ENCODE peak calls at places on chromosomes 2 and 18, in eight cellular contexts. Y is GM23338, M is Peyer's patch, N is adrenal gland, W is heart left ventricle, U is cardiac muscle cell, G is stomach, H is MM.1S. I is an unnamed sample. For H3K36me3, the result is how much of the 10 kb centered on the place peaks cover.

GRCh38 chr2:209956276-209956675 is 46.2 kb upstream of the RPE start:
- DNase-seq in Y (no peak), G (peak), W (no peak), U (no peak), M (no peak), H (no peak), N (no peak), I (no peak)

GRCh38 chr2:74415762-74416395 is 5.5 kb downstream of the C2orf81 start:
- DNase-seq in G (no peak), U (no peak), N (no peak), H (no peak), Y (peak), M (no peak), W (no peak), I (no peak)

GRCh38 chr2:55111570-55112228 is 61.4 kb upstream of the RTN4 start:
- DNase-seq in W (peak), U (peak), H (no peak), Y (peak), M (no peak), G (peak), N (peak), I (peak)

GRCh38 chr2:113872201-113872600 is 17.7 kb upstream of the ACTR3 start:
- DNase-seq in M (no peak), W (no peak), G (no peak), H (no peak), Y (no peak), U (no peak), N (no peak), I (no peak)

GRCh38 chr18:37085362-37085761 is 256.4 kb downstream of the KIAA1328 start:
- DNase-seq in W (no peak), N (no peak), Y (peak), M (no peak), U (no peak), H (no peak), G (no peak), I (no peak)

GRCh38 chr2:67389286-67389685 is 7.8 kb upstream of the ETAA1 start:
- DNase-seq in M (no peak), U (no peak), Y (peak), H (no peak), N (no peak), W (no peak), G (no peak), I (no peak)

GRCh38 chr2:157283468-157283867 is 26.0 kb downstream of the GALNT5 start:
- DNase-seq in U (no peak), G (peak), W (no peak), H (no peak), M (no peak), N (no peak), Y (no peak), I (no peak)

GRCh38 chr2:45260946-45261345 is 251.7 kb upstream of the SIX2 start:
- DNase-seq in G (no peak), M (no peak), Y (no peak), W (no peak), H (no peak), N (no peak), U (no peak), I (no peak)

GRCh38 chr2:12827721-12828120 is 111.0 kb downstream of the TRIB2 start:
- DNase-seq in N (no peak), M (no peak), U (no peak), Y (no peak), W (no peak), H (no peak), G (no peak), I (no peak)

GRCh38 chr2:232342635-232343565 is 35.7 kb upstream of the ALPP start:
- DNase-seq in U (no peak), G (no peak), N (no peak), M (no peak), H (no peak), Y (no peak), W (peak), I (peak)

GRCh38 chr2:43539991-43540860 is 55.6 kb downstream of the THADA start:
- DNase-seq in W (peak), H (no peak), N (peak), G (peak), M (no peak), U (no peak), Y (no peak), I (peak)

GRCh38 chr2:237699870-237700582 is 72.6 kb downstream of the LRRFIP1 start:
- DNase-seq in N (no peak), M (no peak), H (no peak), G (no peak), Y (peak), W (no peak), U (no peak), I (no peak)

GRCh38 chr2:240925576-240926515 is 19.7 kb downstream of the CROCC2 start:
- DNase-seq in H (no peak), W (peak), M (peak), N (no peak), Y (no peak), G (peak), U (no peak), I (peak)

GRCh38 chr2:26299488-26300092 is 46.4 kb upstream of the SELENOI start:
- DNase-seq in M (peak), N (peak), U (peak), W (no peak), H (no peak), Y (peak), G (peak), I (no peak)

GRCh38 chr2:101957036-101957435 is 34.7 kb upstream of the IL1R2 start:
- DNase-seq in G (no peak), M (no peak), Y (no peak), W (no peak), U (no peak), H (no peak), N (no peak), I (no peak)

GRCh38 chr2:6362671-6363450 is 502.8 kb downstream of the CMPK2 start:
- DNase-seq in W (no peak), Y (no peak), H (no peak), M (no peak), U (no peak), N (no peak), G (no peak), I (no peak)

GRCh38 chr2:100588071-100588786 is 25.4 kb downstream of the PDCL3 start:
- DNase-seq in W (no peak), H (no peak), G (no peak), Y (no peak), U (no peak), N (peak), M (no peak), I (no peak)

GRCh38 chr2:202178342-202178958 is 59.9 kb downstream of the SUMO1 start:
- DNase-seq in U (peak), Y (peak), N (peak), H (peak), G (peak), W (no peak), M (no peak), I (no peak)

GRCh38 chr2:39523308-39524044 is 86.4 kb upstream of the MAP4K3 start:
- DNase-seq in G (no peak), M (no peak), Y (no peak), W (no peak), H (no peak), U (no peak), N (no peak), I (no peak)

GRCh38 chr2:16635796-16636699 is 29.6 kb downstream of the CYRIA start:
- DNase-seq in N (no peak), M (no peak), H (no peak), G (no peak), W (no peak), U (peak), Y (peak), I (no peak)

GRCh38 chr18:22975508-22975907 is 42.4 kb downstream of the RBBP8 start:
- DNase-seq in G (no peak), W (no peak), U (no peak), Y (no peak), N (no peak), M (no peak), H (no peak), I (no peak)

GRCh38 chr18:22465859-22466602 is 48.3 kb upstream of the CTAGE1 start:
- DNase-seq in G (no peak), N (peak), U (peak), H (no peak), Y (no peak), M (no peak), W (no peak), I (no peak)

GRCh38 chr2:24122356-24123211 is 550 bp downstream of the PFN4 start:
- DNase-seq in G (no peak), M (no peak), U (no peak), Y (peak), N (no peak), W (no peak), H (no peak), I (no peak)

GRCh38 chr2:28692411-28692810 is 59.2 kb upstream of the PPP1CB start:
- DNase-seq in G (no peak), W (no peak), N (no peak), Y (no peak), H (no peak), U (no peak), M (no peak), I (no peak)

GRCh38 chr2:223460774-223461211 is 141.4 kb downstream of the SCG2 start:
- DNase-seq in W (no peak), U (no peak), Y (no peak), N (no peak), G (no peak), H (no peak), M (no peak), I (no peak)

GRCh38 chr2:16784652-16785051 is 119.0 kb upstream of the CYRIA start:
- DNase-seq in W (no peak), U (no peak), H (no peak), G (no peak), N (no peak), M (no peak), Y (no peak), I (no peak)

GRCh38 chr2:9655441-9656269 is 24.9 kb upstream of the YWHAQ start:
- DNase-seq in H (no peak), M (no peak), N (no peak), G (no peak), U (no peak), W (no peak), Y (no peak), I (no peak)

GRCh38 chr2:172436889-172437288 is 9.5 kb downstream of the ITGA6 start:
- DNase-seq in U (no peak), M (no peak), H (no peak), N (no peak), W (no peak), Y (no peak), G (no peak), I (no peak)

GRCh38 chr2:233350708-233351107 is 3.6 kb upstream of the DGKD start:
- DNase-seq in Y (no peak), H (no peak), U (no peak), M (no peak), G (no peak), W (no peak), N (peak), I (no peak)

GRCh38 chr2:23426284-23426905 is 41.4 kb downstream of the KLHL29 start:
- DNase-seq in U (no peak), Y (no peak), G (no peak), W (no peak), M (no peak), N (peak), H (no peak), I (no peak)

GRCh38 chr2:27795868-27796277 is 24.4 kb downstream of the MRPL33 start:
- DNase-seq in W (no peak), G (no peak), M (no peak), N (peak), U (no peak), H (no peak), Y (no peak), I (no peak)

GRCh38 chr2:169509230-169509917 is at the start of gene KLHL41:
- DNase-seq in W (no peak), U (peak), M (no peak), H (no peak), N (no peak), G (no peak), Y (no peak), I (no peak)

DNA sequence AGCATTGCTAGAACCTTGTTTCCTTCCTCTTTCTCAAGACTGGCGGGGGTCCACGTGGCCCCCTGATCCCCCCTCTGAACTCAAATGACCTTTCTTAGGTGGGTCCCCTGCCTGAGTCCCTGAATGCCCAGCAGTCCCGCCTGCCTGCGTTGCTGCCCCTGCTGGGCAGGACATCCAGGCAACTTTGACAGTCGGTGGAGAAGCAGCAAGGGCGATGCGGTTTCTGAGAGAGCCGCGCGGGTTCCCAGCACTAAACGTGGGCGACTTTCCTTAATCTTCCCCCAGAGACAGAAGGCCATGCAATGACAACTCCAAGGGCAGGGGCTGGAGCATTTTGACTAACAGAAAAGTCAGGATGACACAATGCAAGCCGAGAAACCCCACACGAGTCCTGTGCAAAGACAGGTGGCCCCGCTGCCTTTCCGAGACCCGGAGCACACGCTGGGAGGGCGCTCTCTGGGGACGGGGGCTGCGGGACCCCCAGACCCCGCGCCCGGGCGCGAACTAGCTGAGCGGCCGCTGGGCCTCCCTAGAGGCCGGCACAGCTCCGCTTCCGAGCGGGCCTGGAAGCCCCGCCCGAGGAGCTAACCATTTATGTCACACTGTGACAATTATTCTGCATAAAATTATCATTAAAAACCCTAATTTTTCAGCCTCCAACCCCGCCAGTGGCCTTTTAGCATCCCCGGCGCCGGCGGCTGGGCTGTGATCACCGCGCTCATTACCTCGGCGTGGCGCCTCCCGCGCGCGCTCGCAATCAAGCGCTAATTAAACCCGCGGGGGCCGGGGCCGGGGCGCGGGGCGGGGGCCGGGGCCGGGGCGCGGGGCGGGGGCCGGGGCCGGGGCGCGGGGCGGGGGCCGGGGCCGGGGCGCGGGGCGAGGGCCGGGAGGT is 27.4 kb downstream of the ASB18 start:
- DNase-seq in Y (peak), M (no peak), N (no peak), W (no peak), H (no peak), U (peak), G (no peak), I (no peak)
- H3K4me3 ChIP-seq in Y (peak), M (no peak), N (no peak), W (peak), H (no peak), U (peak), G (peak), I (no peak)

GRCh38 chr2:127639111-127639474 is 6.9 kb upstream of the GPR17 start:
- DNase-seq in H (no peak), G (no peak), N (no peak), Y (no peak), U (no peak), W (no peak), M (no peak), I (no peak)
- H3K27ac ChIP-seq in H (no peak), G (peak), N (no peak), Y (no peak), U (no peak), W (peak), M (peak), I (peak)

GRCh38 chr2:200068642-200069041 is 113.3 kb downstream of the MAIP1 start:
- DNase-seq in N (no peak), H (no peak), M (no peak), G (no peak), W (no peak), U (no peak), Y (no peak), I (no peak)

GRCh38 chr2:200065477-200065876 is 110.1 kb downstream of the MAIP1 start:
- DNase-seq in U (no peak), W (no peak), M (no peak), G (no peak), H (no peak), N (no peak), Y (no peak), I (no peak)

GRCh38 chr2:200063155-200063554 is 107.8 kb downstream of the MAIP1 start:
- DNase-seq in Y (peak), N (no peak), W (no peak), U (no peak), H (no peak), G (no peak), M (no peak), I (no peak)

GRCh38 chr2:200064879-200065278 is 109.5 kb downstream of the MAIP1 start:
- DNase-seq in H (no peak), W (no peak), Y (no peak), M (no peak), N (no peak), U (no peak), G (no peak), I (no peak)
- H3K36me3 ChIP-seq in H (under half), W (under half), Y (under half), M (under half), N (under half), U (under half), G (under half), I (under half)

DNA sequence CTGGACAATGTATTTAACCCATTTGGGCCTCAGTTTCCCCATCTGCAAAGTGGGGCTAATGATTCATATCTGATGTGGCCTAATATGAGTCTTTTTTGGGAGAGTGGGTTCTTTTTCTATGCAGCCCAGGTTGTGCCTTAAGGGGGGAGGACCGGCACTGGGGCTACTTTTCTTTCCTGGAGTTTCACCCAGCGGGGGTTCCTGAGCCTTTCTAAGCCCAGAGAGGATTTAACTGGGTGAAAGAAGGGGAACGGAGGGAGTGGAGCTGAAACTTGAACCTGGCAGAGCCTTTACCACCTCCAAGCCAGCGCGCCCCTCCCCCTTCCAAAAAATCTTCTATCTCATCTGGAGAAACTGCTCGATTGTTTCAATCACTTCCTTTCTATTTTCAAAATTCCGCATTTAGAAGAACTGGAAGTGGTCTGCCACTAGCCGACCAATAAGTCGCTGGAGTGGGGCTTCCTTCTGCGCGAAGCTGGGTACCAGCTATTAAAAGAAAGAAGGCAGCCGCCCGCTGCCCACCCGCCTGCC is 205.0 kb upstream of the SMAD2 start:
- DNase-seq in M (no peak), U (no peak), Y (peak), G (no peak), W (no peak), N (no peak), H (no peak), I (no peak)
- H3K4me3 ChIP-seq in M (peak), U (peak), Y (peak), G (peak), W (peak), N (no peak), H (no peak), I (peak)

DNA sequence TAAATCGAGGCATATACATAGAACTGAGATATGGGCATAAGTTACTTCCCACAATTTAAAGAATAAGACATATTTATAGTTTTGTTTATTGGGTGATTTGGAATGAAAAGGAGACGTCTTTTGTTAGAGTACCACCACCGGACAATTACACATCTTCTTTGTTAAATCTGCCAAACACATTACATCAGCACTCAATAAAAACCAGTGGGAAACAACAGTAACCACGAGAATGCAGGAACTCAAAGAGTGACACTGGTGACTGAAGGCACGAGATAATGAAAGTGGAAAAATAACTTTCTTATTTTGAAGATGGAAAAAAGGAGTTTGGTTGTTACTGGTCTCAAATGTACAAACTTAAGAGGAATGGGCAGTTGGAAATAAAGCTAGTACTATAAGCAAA is 92.7 kb upstream of the TFCP2L1 start:
- DNase-seq in U (no peak), Y (no peak), G (no peak), W (no peak), N (no peak), H (no peak), M (no peak), I (no peak)
- H3K27ac ChIP-seq in U (no peak), Y (no peak), G (no peak), W (no peak), N (no peak), H (no peak), M (no peak), I (no peak)

GRCh38 chr18:45910405-45911023 is 56.6 kb downstream of the EPG5 start:
- DNase-seq in N (peak), W (no peak), Y (peak), G (peak), M (peak), H (peak), U (peak), I (peak)

GRCh38 chr18:45916302-45916701 is 50.8 kb downstream of the EPG5 start:
- DNase-seq in G (no peak), U (no peak), H (no peak), W (no peak), N (no peak), M (no peak), Y (peak), I (no peak)

DNA sequence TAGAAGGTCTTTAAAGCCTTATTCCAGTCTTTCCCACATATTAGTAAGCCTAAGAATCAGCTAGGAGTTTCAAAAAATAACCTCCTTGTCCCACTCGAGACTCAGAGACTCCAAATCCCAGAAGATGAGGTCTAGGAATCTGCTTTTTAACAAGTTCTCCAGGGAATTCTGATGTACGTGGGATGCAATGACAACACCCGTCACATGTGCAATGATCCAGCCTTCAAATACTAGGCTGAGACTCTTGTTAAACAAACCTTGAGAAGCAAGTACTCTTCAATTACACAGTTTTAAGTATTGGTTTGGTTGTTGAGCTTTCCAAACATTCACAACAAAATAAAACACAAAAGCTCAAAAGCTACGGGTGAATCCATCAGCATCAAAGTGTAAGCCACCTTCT is 53.9 kb downstream of the EPG5 start:
- DNase-seq in Y (no peak), W (no peak), H (no peak), G (no peak), N (no peak), M (no peak), U (no peak), I (no peak)
- H3K36me3 ChIP-seq in Y (under half), W (under half), H (under half), G (half or more), N (half or more), M (under half), U (under half), I (half or more)

I was measured in lower lobe of right lung.